ENCODE peak calls at places on chromosomes 7 and 10, in ten cellular contexts. One of them, this sample, is unnamed.

GRCh38 chr7:42480304-42480665 is 243.3 kb upstream of the GLI3 start:
- DNase-seq in OCI-LY7: no peak
- DNase-seq in tibial artery: no peak
- DNase-seq in spleen: no peak
- DNase-seq in A549: no peak
- DNase-seq in transverse colon: no peak
- DNase-seq in thoracic aorta: no peak
- DNase-seq in Peyer's patch: no peak
- DNase-seq in cardiac muscle cell: no peak
- DNase-seq in esophagus squamous epithelium: no peak
- DNase-seq in this sample: no peak

GRCh38 chr7:121023189-121023588 is 34.7 kb downstream of the CPED1 start:
- DNase-seq in OCI-LY7: no peak
- DNase-seq in tibial artery: no peak
- DNase-seq in spleen: no peak
- DNase-seq in A549: no peak
- DNase-seq in transverse colon: no peak
- DNase-seq in thoracic aorta: no peak
- DNase-seq in Peyer's patch: no peak
- DNase-seq in cardiac muscle cell: no peak
- DNase-seq in esophagus squamous epithelium: no peak
- DNase-seq in this sample: no peak

GRCh38 chr7:151624246-151624928 is 104.7 kb upstream of the RHEB start:
- DNase-seq in OCI-LY7: no peak
- DNase-seq in tibial artery: no peak
- DNase-seq in spleen: no peak
- DNase-seq in A549: no peak
- DNase-seq in transverse colon: no peak
- DNase-seq in thoracic aorta: no peak
- DNase-seq in Peyer's patch: peak
- DNase-seq in cardiac muscle cell: no peak
- DNase-seq in esophagus squamous epithelium: no peak
- DNase-seq in this sample: no peak

GRCh38 chr10:12512292-12513002 is 163.1 kb downstream of the CAMK1D start:
- DNase-seq in OCI-LY7: no peak
- DNase-seq in tibial artery: no peak
- DNase-seq in spleen: no peak
- DNase-seq in A549: no peak
- DNase-seq in transverse colon: no peak
- DNase-seq in thoracic aorta: no peak
- DNase-seq in Peyer's patch: no peak
- DNase-seq in cardiac muscle cell: no peak
- DNase-seq in esophagus squamous epithelium: no peak
- DNase-seq in this sample: no peak

GRCh38 chr7:35504365-35504764 is 190.6 kb downstream of the HERPUD2 start:
- DNase-seq in OCI-LY7: no peak
- DNase-seq in tibial artery: no peak
- DNase-seq in spleen: no peak
- DNase-seq in A549: no peak
- DNase-seq in transverse colon: no peak
- DNase-seq in thoracic aorta: no peak
- DNase-seq in Peyer's patch: no peak
- DNase-seq in cardiac muscle cell: no peak
- DNase-seq in esophagus squamous epithelium: no peak
- DNase-seq in this sample: no peak

GRCh38 chr7:128886391-128887168 is 23.9 kb downstream of the ATP6V1F start:
- DNase-seq in OCI-LY7: no peak
- DNase-seq in tibial artery: no peak
- DNase-seq in spleen: peak
- DNase-seq in A549: no peak
- DNase-seq in transverse colon: no peak
- DNase-seq in thoracic aorta: no peak
- DNase-seq in Peyer's patch: no peak
- DNase-seq in cardiac muscle cell: no peak
- DNase-seq in esophagus squamous epithelium: no peak
- DNase-seq in this sample: no peak

GRCh38 chr7:130881091-130881798 is 147.2 kb upstream of the KLF14 start:
- DNase-seq in OCI-LY7: no peak
- DNase-seq in tibial artery: no peak
- DNase-seq in spleen: no peak
- DNase-seq in A549: no peak
- DNase-seq in transverse colon: no peak
- DNase-seq in thoracic aorta: no peak
- DNase-seq in Peyer's patch: no peak
- DNase-seq in cardiac muscle cell: no peak
- DNase-seq in esophagus squamous epithelium: no peak
- DNase-seq in this sample: no peak

GRCh38 chr7:96173777-96174176 is 148.1 kb downstream of the SLC25A13 start:
- DNase-seq in OCI-LY7: no peak
- DNase-seq in tibial artery: no peak
- DNase-seq in spleen: no peak
- DNase-seq in A549: no peak
- DNase-seq in transverse colon: no peak
- DNase-seq in thoracic aorta: no peak
- DNase-seq in Peyer's patch: no peak
- DNase-seq in cardiac muscle cell: no peak
- DNase-seq in esophagus squamous epithelium: no peak
- DNase-seq in this sample: no peak

GRCh38 chr7:98086231-98086855 is 20.3 kb upstream of the LMTK2 start:
- DNase-seq in OCI-LY7: no peak
- DNase-seq in tibial artery: peak
- DNase-seq in spleen: no peak
- DNase-seq in A549: no peak
- DNase-seq in transverse colon: peak
- DNase-seq in thoracic aorta: no peak
- DNase-seq in Peyer's patch: peak
- DNase-seq in cardiac muscle cell: no peak
- DNase-seq in esophagus squamous epithelium: no peak
- DNase-seq in this sample: no peak

GRCh38 chr7:37531225-37531624 is 82.6 kb upstream of the ELMO1 start:
- DNase-seq in OCI-LY7: no peak
- DNase-seq in tibial artery: no peak
- DNase-seq in spleen: no peak
- DNase-seq in A549: no peak
- DNase-seq in transverse colon: no peak
- DNase-seq in thoracic aorta: no peak
- DNase-seq in Peyer's patch: no peak
- DNase-seq in cardiac muscle cell: no peak
- DNase-seq in esophagus squamous epithelium: no peak
- DNase-seq in this sample: no peak

GRCh38 chr7:51251292-51251691 is 65.3 kb downstream of the COBL start:
- DNase-seq in OCI-LY7: no peak
- DNase-seq in tibial artery: no peak
- DNase-seq in spleen: no peak
- DNase-seq in A549: no peak
- DNase-seq in transverse colon: no peak
- DNase-seq in thoracic aorta: no peak
- DNase-seq in Peyer's patch: peak
- DNase-seq in cardiac muscle cell: no peak
- DNase-seq in esophagus squamous epithelium: no peak
- DNase-seq in this sample: no peak

GRCh38 chr7:152899482-152900166 is 140.1 kb downstream of the ACTR3B start:
- DNase-seq in OCI-LY7: no peak
- DNase-seq in tibial artery: peak
- DNase-seq in spleen: no peak
- DNase-seq in A549: no peak
- DNase-seq in transverse colon: no peak
- DNase-seq in thoracic aorta: no peak
- DNase-seq in Peyer's patch: no peak
- DNase-seq in cardiac muscle cell: no peak
- DNase-seq in esophagus squamous epithelium: no peak
- DNase-seq in this sample: peak
- H3K27ac ChIP-seq in OCI-LY7: no peak
- H3K27ac ChIP-seq in tibial artery: no peak
- H3K27ac ChIP-seq in spleen: no peak
- H3K27ac ChIP-seq in A549: no peak
- H3K27ac ChIP-seq in transverse colon: no peak
- H3K27ac ChIP-seq in thoracic aorta: no peak
- H3K27ac ChIP-seq in Peyer's patch: no peak
- H3K27ac ChIP-seq in cardiac muscle cell: no peak
- H3K27ac ChIP-seq in esophagus squamous epithelium: no peak
- H3K27ac ChIP-seq in this sample: peak

GRCh38 chr7:82397846-82398245 is 45.7 kb downstream of the CACNA2D1 start:
- DNase-seq in OCI-LY7: no peak
- DNase-seq in tibial artery: no peak
- DNase-seq in spleen: no peak
- DNase-seq in A549: no peak
- DNase-seq in transverse colon: no peak
- DNase-seq in thoracic aorta: no peak
- DNase-seq in Peyer's patch: no peak
- DNase-seq in cardiac muscle cell: no peak
- DNase-seq in esophagus squamous epithelium: no peak
- DNase-seq in this sample: no peak
- TF ChIP-seq CTCF in OCI-LY7: no peak
- TF ChIP-seq CTCF in tibial artery: no peak
- TF ChIP-seq CTCF in spleen: no peak
- TF ChIP-seq CTCF in A549: no peak
- TF ChIP-seq CTCF in transverse colon: no peak
- TF ChIP-seq CTCF in thoracic aorta: no peak
- TF ChIP-seq CTCF in Peyer's patch: no peak
- TF ChIP-seq CTCF in cardiac muscle cell: no peak
- TF ChIP-seq CTCF in esophagus squamous epithelium: no peak
- TF ChIP-seq CTCF in this sample: no peak

GRCh38 chr7:28571405-28571804 is 159.1 kb downstream of the CREB5 start:
- DNase-seq in OCI-LY7: no peak
- DNase-seq in tibial artery: no peak
- DNase-seq in spleen: no peak
- DNase-seq in A549: no peak
- DNase-seq in transverse colon: no peak
- DNase-seq in thoracic aorta: no peak
- DNase-seq in Peyer's patch: no peak
- DNase-seq in cardiac muscle cell: no peak
- DNase-seq in esophagus squamous epithelium: no peak
- DNase-seq in this sample: no peak

GRCh38 chr7:28575241-28575643 is 162.9 kb downstream of the CREB5 start:
- DNase-seq in OCI-LY7: no peak
- DNase-seq in tibial artery: no peak
- DNase-seq in spleen: no peak
- DNase-seq in A549: no peak
- DNase-seq in transverse colon: no peak
- DNase-seq in thoracic aorta: no peak
- DNase-seq in Peyer's patch: no peak
- DNase-seq in cardiac muscle cell: no peak
- DNase-seq in esophagus squamous epithelium: no peak
- DNase-seq in this sample: no peak

GRCh38 chr7:28572321-28573058 is 160.2 kb downstream of the CREB5 start:
- DNase-seq in OCI-LY7: peak
- DNase-seq in tibial artery: no peak
- DNase-seq in spleen: no peak
- DNase-seq in A549: no peak
- DNase-seq in transverse colon: no peak
- DNase-seq in thoracic aorta: no peak
- DNase-seq in Peyer's patch: no peak
- DNase-seq in cardiac muscle cell: no peak
- DNase-seq in esophagus squamous epithelium: no peak
- DNase-seq in this sample: no peak

GRCh38 chr7:28573059-28573553 is 160.8 kb downstream of the CREB5 start:
- DNase-seq in OCI-LY7: peak
- DNase-seq in tibial artery: no peak
- DNase-seq in spleen: no peak
- DNase-seq in A549: no peak
- DNase-seq in transverse colon: peak
- DNase-seq in thoracic aorta: no peak
- DNase-seq in Peyer's patch: no peak
- DNase-seq in cardiac muscle cell: no peak
- DNase-seq in esophagus squamous epithelium: no peak
- DNase-seq in this sample: peak

DNA sequence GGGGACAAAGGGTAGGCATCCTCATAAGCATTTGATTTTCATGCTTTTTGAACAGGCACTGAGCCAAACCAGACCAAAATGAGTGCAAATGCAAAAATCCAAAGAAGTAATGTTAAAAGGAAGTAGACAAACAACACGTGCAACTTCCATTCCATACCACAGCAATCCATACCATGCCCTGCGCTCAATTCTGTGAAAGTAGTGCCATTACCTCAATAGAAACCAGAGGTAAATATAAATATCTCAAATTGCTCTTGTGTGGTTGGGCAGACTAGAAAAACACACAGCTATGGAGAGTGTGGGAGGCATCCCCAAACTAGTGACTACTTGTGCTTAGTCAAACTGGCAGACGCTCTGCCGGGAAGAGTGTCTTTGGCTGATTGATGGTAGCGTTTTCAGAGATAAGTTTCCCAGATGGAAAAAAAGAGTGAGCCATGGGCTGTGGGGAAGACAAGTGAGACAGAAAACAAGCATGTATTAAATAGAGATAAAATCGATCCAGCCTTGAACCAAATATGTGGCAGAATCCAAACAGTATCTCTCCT is 161.5 kb downstream of the CREB5 start:
- DNase-seq in OCI-LY7: peak
- DNase-seq in tibial artery: no peak
- DNase-seq in spleen: no peak
- DNase-seq in A549: no peak
- DNase-seq in transverse colon: no peak
- DNase-seq in thoracic aorta: no peak
- DNase-seq in Peyer's patch: no peak
- DNase-seq in cardiac muscle cell: no peak
- DNase-seq in esophagus squamous epithelium: no peak
- DNase-seq in this sample: no peak
- H3K27ac ChIP-seq in OCI-LY7: peak
- H3K27ac ChIP-seq in tibial artery: no peak
- H3K27ac ChIP-seq in spleen: no peak
- H3K27ac ChIP-seq in A549: no peak
- H3K27ac ChIP-seq in transverse colon: no peak
- H3K27ac ChIP-seq in thoracic aorta: no peak
- H3K27ac ChIP-seq in Peyer's patch: no peak
- H3K27ac ChIP-seq in cardiac muscle cell: no peak
- H3K27ac ChIP-seq in esophagus squamous epithelium: no peak
- H3K27ac ChIP-seq in this sample: peak

DNA sequence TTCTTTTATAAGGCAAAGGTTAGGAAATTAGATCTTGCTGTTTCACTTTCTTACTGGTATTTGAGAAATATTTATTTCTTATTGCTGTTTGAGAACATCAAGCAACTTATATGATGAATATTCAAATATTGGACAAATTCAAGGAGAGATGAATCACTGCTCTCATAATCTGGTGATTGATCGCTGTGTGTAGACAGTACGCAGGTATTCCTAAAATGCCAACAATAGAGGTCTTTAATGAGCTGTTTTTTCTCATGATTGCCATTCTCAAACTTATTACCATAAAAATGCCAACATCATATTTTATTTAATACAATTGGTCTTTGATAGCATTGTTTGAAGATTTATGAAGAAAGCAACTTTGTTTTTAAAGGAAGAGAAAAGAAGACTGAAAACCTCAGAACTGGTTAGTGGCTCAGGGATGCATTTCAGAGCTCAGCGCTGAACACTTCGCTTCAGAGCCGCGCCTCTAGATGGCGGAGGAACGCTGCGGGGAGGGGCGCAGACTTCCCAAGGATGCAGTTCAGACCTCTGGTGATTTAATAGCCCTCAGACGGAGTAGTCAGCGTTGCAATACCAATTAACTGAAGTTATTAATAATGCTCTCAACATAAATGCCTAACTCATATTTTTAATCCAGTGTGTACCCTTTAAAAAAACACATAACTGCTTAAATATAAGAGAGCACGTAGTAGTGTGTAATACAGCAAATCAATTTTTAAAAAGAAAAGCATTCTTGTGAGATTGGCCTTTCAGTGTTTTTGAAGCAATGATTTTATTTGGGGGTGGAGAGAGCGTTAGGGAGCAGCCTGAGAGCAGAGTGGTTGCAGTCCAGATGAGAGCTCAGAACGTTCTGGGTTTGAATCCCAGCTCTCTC is 38.5 kb upstream of the STEAP4 start:
- DNase-seq in OCI-LY7: no peak
- DNase-seq in tibial artery: no peak
- DNase-seq in spleen: peak
- DNase-seq in A549: peak
- DNase-seq in transverse colon: peak
- DNase-seq in thoracic aorta: no peak
- DNase-seq in Peyer's patch: peak
- DNase-seq in cardiac muscle cell: peak
- DNase-seq in esophagus squamous epithelium: no peak
- DNase-seq in this sample: peak
- TF ChIP-seq CTCF in OCI-LY7: peak
- TF ChIP-seq CTCF in tibial artery: peak
- TF ChIP-seq CTCF in spleen: no peak
- TF ChIP-seq CTCF in A549: peak
- TF ChIP-seq CTCF in transverse colon: peak
- TF ChIP-seq CTCF in thoracic aorta: no peak
- TF ChIP-seq CTCF in Peyer's patch: no peak
- TF ChIP-seq CTCF in cardiac muscle cell: peak
- TF ChIP-seq CTCF in esophagus squamous epithelium: no peak
- TF ChIP-seq CTCF in this sample: peak

This sample was measured in heart left ventricle.